ENCODE peak calls at places on chromosome 4, in four cellular contexts. J, Z, D and H are unnamed samples.

GRCh38 chr4:83535520-83535944 is 376 bp upstream of the GPAT3 start:
- DNase-seq in J (peak), Z (peak), D (peak), H (peak)

GRCh38 chr4:3041192-3042142 is 32.9 kb downstream of the HTT-AS start:
- DNase-seq in J (peak), Z (peak), D (no peak), H (no peak)

GRCh38 chr4:87055340-87055739 is 120.5 kb downstream of the AFF1 start:
- DNase-seq in J (no peak), Z (no peak), D (no peak), H (no peak)

GRCh38 chr4:61298178-61298740 is 98.1 kb downstream of the ADGRL3 start:
- DNase-seq in J (no peak), Z (no peak), D (no peak), H (no peak)

GRCh38 chr4:32268949-32269348 is 1548.8 kb downstream of the PCDH7 start:
- DNase-seq in J (peak), Z (peak), D (no peak), H (no peak)

GRCh38 chr4:181566490-181566889 is 676.7 kb upstream of the TENM3 start:
- DNase-seq in J (no peak), Z (peak), D (no peak), H (peak)

GRCh38 chr4:1246901-1247810 is 1.8 kb downstream of the CTBP1 start:
- DNase-seq in J (peak), Z (no peak), D (no peak), H (peak)

GRCh38 chr4:189177130-189177529 is 763.5 kb upstream of the FRG1 start:
- DNase-seq in J (no peak), Z (no peak), D (no peak), H (no peak)

GRCh38 chr4:40916880-40917279 is 167.1 kb downstream of the NSUN7 start:
- DNase-seq in J (peak), Z (no peak), D (peak), H (peak)

GRCh38 chr4:13284932-13285331 is 199.2 kb downstream of the RAB28 start:
- DNase-seq in J (no peak), Z (no peak), D (no peak), H (no peak)

GRCh38 chr4:110621328-110621812 is 1.5 kb downstream of the PITX2 start:
- DNase-seq in J (no peak), Z (no peak), D (no peak), H (no peak)

GRCh38 chr4:165418116-165418515 is 39.3 kb downstream of the CPE start:
- DNase-seq in J (no peak), Z (no peak), D (no peak), H (no peak)

GRCh38 chr4:8939887-8940742 is 68.5 kb upstream of the HMX1 start:
- DNase-seq in J (no peak), Z (no peak), D (no peak), H (peak)

GRCh38 chr4:15717126-15717525 is 14.3 kb downstream of the BST1 start:
- DNase-seq in J (no peak), Z (peak), D (no peak), H (no peak)

GRCh38 chr4:163142246-163142645 is 24.4 kb downstream of the NAF1 start:
- DNase-seq in J (no peak), Z (no peak), D (no peak), H (no peak)

GRCh38 chr4:150889306-150889705 is 125.8 kb downstream of the LRBA start:
- DNase-seq in J (no peak), Z (no peak), D (no peak), H (no peak)

GRCh38 chr4:136680271-136680670 is 852.0 kb downstream of the PCDH18 start:
- DNase-seq in J (no peak), Z (peak), D (no peak), H (peak)

GRCh38 chr4:13912966-13913365 is 285.4 kb upstream of the BOD1L1 start:
- DNase-seq in J (no peak), Z (no peak), D (no peak), H (no peak)

GRCh38 chr4:6360385-6360784 is 90.7 kb downstream of the WFS1 start:
- DNase-seq in J (no peak), Z (no peak), D (peak), H (no peak)

GRCh38 chr4:16597829-16598228 is 300.6 kb downstream of the LDB2 start:
- DNase-seq in J (no peak), Z (peak), D (peak), H (peak)

GRCh38 chr4:11635336-11635735 is 206.6 kb upstream of the HS3ST1 start:
- DNase-seq in J (peak), Z (peak), D (no peak), H (peak)

GRCh38 chr4:169033660-169034059 is 23.6 kb upstream of the CBR4 start:
- DNase-seq in J (peak), Z (no peak), D (no peak), H (no peak)

GRCh38 chr4:180855184-180855583 is 1388.0 kb upstream of the TENM3 start:
- DNase-seq in J (no peak), Z (no peak), D (no peak), H (no peak)

GRCh38 chr4:153748378-153748777 is 11.4 kb downstream of the RNF175 start:
- DNase-seq in J (no peak), Z (peak), D (no peak), H (peak)

GRCh38 chr4:3420606-3420955 is 21.2 kb upstream of the HGFAC start:
- DNase-seq in J (no peak), Z (no peak), D (no peak), H (no peak)

GRCh38 chr4:87679449-87680169 is 29.5 kb downstream of the DMP1 start:
- DNase-seq in J (peak), Z (peak), D (peak), H (peak)

GRCh38 chr4:163165217-163166017 is 1.3 kb downstream of the NAF1 start:
- DNase-seq in J (peak), Z (peak), D (no peak), H (no peak)

GRCh38 chr4:169103966-169104412 is 93.9 kb upstream of the CBR4 start:
- DNase-seq in J (no peak), Z (peak), D (no peak), H (no peak)

GRCh38 chr4:4866833-4867744 is 7.6 kb downstream of the MSX1 start:
- DNase-seq in J (no peak), Z (peak), D (peak), H (peak)

GRCh38 chr4:187175197-187175596 is 451.5 kb upstream of the FAT1 start:
- DNase-seq in J (no peak), Z (no peak), D (no peak), H (no peak)